ENCODE peak calls at places on chromosomes 4 and X, in five cellular contexts. D, U, J, Y and A are unnamed samples.
A peak's percentile ranks its signal among the peaks of the same experiment; 100 is the strongest.

GRCh38 chr4:112517067-112517588 is 1.1 kb upstream of the NEUROG2 start:
- DNase-seq in D (no peak), U (peak; percentile 64), J (no peak), Y (no peak), A (peak; percentile 67)

GRCh38 chr4:2064276-2064991 is 5.3 kb downstream of the NAT8L start:
- DNase-seq in D (no peak), U (no peak), J (peak; percentile 60), Y (no peak), A (no peak)

GRCh38 chr4:54784188-54784671 is 126.5 kb downstream of the KIT start:
- DNase-seq in D (peak; percentile 96), U (no peak), J (no peak), Y (no peak), A (no peak)

GRCh38 chr4:3529363-3529762 is 2.9 kb downstream of the LRPAP1 start:
- DNase-seq in D (no peak), U (peak; percentile 25), J (no peak), Y (no peak), A (peak; percentile 53)

GRCh38 chrX:103628386-103629290 is at the start of gene TCEAL1:
- DNase-seq in D (peak; percentile 63), U (peak; percentile 83), J (peak; percentile 43), Y (no peak), A (peak; percentile 62)

GRCh38 chrX:110418857-110419249 is 60.2 kb downstream of the RTL9 start:
- DNase-seq in D (peak; percentile 48), U (no peak), J (peak; percentile 41), Y (no peak), A (no peak)

GRCh38 chrX:1442724-1443367 is 9.9 kb downstream of the ASMTL start:
- DNase-seq in D (no peak), U (peak; percentile 23), J (no peak), Y (no peak), A (no peak)

GRCh38 chrX:154805696-154806091 is 409 bp upstream of the MPP1 start:
- DNase-seq in D (peak; percentile 50), U (no peak), J (no peak), Y (no peak), A (no peak)

GRCh38 chr4:3733195-3733594 is 33.0 kb upstream of the ADRA2C start:
- DNase-seq in D (no peak), U (no peak), J (no peak), Y (no peak), A (no peak)

GRCh38 chr4:138241281-138242075 is 671 bp downstream of the SLC7A11 start:
- DNase-seq in D (peak; percentile 71), U (no peak), J (peak; percentile 30), Y (no peak), A (no peak)

GRCh38 chr4:110682311-110682710 is 59.4 kb upstream of the PITX2 start:
- DNase-seq in D (peak; percentile 33), U (no peak), J (no peak), Y (no peak), A (no peak)

GRCh38 chrX:55908685-55909212 is 191.2 kb downstream of the RRAGB start:
- DNase-seq in D (peak; percentile 35), U (peak; percentile 34), J (peak; percentile 52), Y (no peak), A (no peak)

GRCh38 chr4:74545488-74545887 is 100.6 kb downstream of the AREG start:
- DNase-seq in D (peak; percentile 42), U (no peak), J (peak; percentile 27), Y (no peak), A (no peak)

GRCh38 chrX:115324194-115324593 is 34.7 kb downstream of the LUZP4 start:
- DNase-seq in D (peak; percentile 22), U (no peak), J (peak; percentile 54), Y (no peak), A (no peak)

GRCh38 chr4:148112231-148112982 is 329.8 kb downstream of the NR3C2 start:
- DNase-seq in D (peak; percentile 66), U (no peak), J (no peak), Y (no peak), A (no peak)

GRCh38 chr4:73864365-73864764 is 4.8 kb upstream of the CXCL1 start:
- DNase-seq in D (no peak), U (peak; percentile 55), J (peak; percentile 73), Y (no peak), A (no peak)

GRCh38 chr4:26023191-26023972 is 109.4 kb downstream of the SMIM20 start:
- DNase-seq in D (peak; percentile 81), U (no peak), J (peak; percentile 18), Y (no peak), A (no peak)

GRCh38 chr4:55959655-55960054 is 10.9 kb downstream of the CEP135 start:
- DNase-seq in D (no peak), U (no peak), J (no peak), Y (no peak), A (no peak)

GRCh38 chr4:153538408-153539057 is 72.4 kb downstream of the TMEM131L start:
- DNase-seq in D (peak; percentile 53), U (no peak), J (no peak), Y (no peak), A (no peak)

GRCh38 chr4:100098011-100098545 is 92.2 kb downstream of the DDIT4L start:
- DNase-seq in D (no peak), U (no peak), J (no peak), Y (no peak), A (no peak)

GRCh38 chr4:77652237-77652897 is 46.7 kb downstream of the CXCL13 start:
- DNase-seq in D (no peak), U (no peak), J (no peak), Y (no peak), A (peak; percentile 55)

GRCh38 chr4:170374770-170375169 is 285.0 kb upstream of the AADAT start:
- DNase-seq in D (peak; percentile 43), U (peak; percentile 73), J (peak; percentile 46), Y (peak; percentile 40), A (peak; percentile 70)

GRCh38 chr4:30256105-30256828 is 463.9 kb upstream of the PCDH7 start:
- DNase-seq in D (no peak), U (peak; percentile 27), J (peak; percentile 40), Y (no peak), A (no peak)

GRCh38 chr4:74433541-74434172 is 11.3 kb upstream of the AREG start:
- DNase-seq in D (no peak), U (no peak), J (no peak), Y (no peak), A (peak; percentile 49)

GRCh38 chrX:47230136-47230868 is 2.5 kb upstream of the USP11 start:
- DNase-seq in D (no peak), U (no peak), J (no peak), Y (no peak), A (no peak)

GRCh38 chr4:3041192-3042142 is 32.9 kb downstream of the HTT-AS start:
- DNase-seq in D (peak; percentile 80), U (peak; percentile 55), J (peak; percentile 63), Y (no peak), A (peak; percentile 60)

GRCh38 chrX:37349131-37350033 is at the start of gene PRRG1:
- DNase-seq in D (peak; percentile 91), U (peak; percentile 91), J (peak; percentile 80), Y (peak; percentile 61), A (no peak)
- H3K9ac ChIP-seq in D (peak within 1 kb of the TSS; percentile 89), U (peak within 1 kb of the TSS; percentile 67), J (peak within 1 kb of the TSS; percentile 80), Y (peak within 1 kb of the TSS; percentile 79), A (no peak within 1 kb of the TSS)

DNA sequence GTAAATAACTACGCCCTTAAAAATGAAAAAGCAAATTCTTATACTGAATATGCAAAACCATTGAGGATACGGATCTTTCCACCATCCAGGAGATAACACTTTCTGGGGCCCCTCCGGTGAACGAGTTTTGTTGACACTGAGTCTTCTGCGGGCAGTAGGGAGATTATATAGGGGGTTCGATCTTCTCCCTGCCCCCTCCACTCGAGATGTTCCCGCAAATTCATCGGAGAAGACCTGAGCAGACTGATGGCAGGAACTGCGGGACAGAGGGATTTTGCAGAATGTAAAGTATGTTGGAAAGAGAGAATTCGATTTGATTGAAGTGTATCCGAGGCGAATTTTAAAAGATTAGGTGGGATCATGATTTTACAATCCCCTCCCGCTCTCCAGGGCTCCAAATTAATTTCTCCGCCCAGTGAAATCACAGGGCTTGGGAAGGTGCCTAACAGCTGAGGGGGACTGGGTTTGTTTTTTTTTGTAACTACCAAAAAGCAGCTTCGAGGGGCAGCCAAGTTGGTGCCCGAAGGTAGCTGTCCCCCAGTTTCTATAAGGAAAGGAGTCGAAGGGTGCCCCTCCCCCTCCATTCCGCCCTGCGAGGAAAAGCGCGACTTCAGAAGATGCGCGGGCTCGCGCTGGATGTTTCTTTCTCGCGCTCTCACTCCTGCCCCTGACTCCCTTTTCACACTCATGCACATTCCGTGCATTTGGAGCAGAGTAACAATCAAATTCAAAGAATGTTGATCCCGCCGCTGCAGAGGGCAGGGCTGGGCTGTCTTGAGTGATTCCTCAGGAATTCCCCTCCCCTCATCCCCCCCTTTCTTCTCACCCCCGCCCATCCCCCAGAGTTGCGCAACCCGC is 1.2 kb downstream of the TMEM255A start:
- DNase-seq in D (peak; percentile 20), U (peak; percentile 31), J (peak; percentile 38), Y (no peak), A (no peak)
- H3K9ac ChIP-seq in D (no peak overlapping the region), U (no peak overlapping the region), J (peak overlapping the region; percentile 16), Y (no peak overlapping the region), A (no peak overlapping the region)

GRCh38 chr4:182806259-182807252 is 110.6 kb downstream of the DCTD start:
- DNase-seq in D (peak; percentile 85), U (peak; percentile 85), J (peak; percentile 66), Y (peak; percentile 21), A (peak; percentile 66)
- H3K9ac ChIP-seq in D (peak overlapping the region; percentile 59), U (peak overlapping the region; percentile 25), J (peak overlapping the region; percentile 27), Y (no peak overlapping the region), A (no peak overlapping the region)

GRCh38 chr4:188018262-188018661 is 22.7 kb downstream of the ZFP42 start:
- DNase-seq in D (no peak), U (no peak), J (peak; percentile 6), Y (no peak), A (no peak)

GRCh38 chr4:188012546-188012945 is 17.0 kb downstream of the ZFP42 start:
- DNase-seq in D (no peak), U (no peak), J (no peak), Y (no peak), A (no peak)

GRCh38 chr4:188016754-188017153 is 21.2 kb downstream of the ZFP42 start:
- DNase-seq in D (no peak), U (peak; percentile 74), J (no peak), Y (no peak), A (no peak)

DNA sequence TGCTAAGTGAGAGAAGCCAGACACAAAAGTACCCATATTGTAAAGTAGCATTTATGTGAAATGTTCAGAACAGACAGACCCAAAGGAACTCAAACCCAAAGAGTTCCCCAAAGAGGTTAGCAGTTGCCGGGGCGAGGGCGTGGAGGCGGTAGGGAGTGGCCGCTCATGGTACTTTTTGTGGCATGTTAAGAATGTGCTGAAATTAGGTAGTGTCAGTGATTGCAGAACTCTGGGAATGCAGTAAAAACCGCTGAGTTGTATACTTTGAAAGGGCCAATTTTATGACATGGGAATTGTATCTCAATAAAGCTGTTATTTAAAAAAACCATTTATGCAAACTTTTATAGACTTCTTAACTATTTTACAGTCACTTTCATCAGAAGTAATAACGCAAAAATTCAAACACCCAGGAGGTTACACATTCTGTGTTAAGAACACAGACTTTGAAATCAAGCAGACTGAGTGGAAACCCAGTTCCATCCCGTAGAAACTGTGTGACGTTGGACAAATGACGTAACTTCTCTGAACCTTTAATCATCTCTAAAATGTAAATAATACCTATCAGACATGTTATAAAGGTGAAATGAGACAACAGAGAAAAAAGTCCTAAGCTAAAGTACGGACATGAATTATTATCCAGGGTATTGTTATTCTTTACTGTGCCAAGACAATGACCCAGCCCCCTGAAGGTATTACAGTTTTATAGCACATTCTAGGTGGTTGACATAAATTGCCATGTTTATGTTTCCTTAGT is 19.6 kb downstream of the ZFP42 start:
- DNase-seq in D (no peak), U (no peak), J (peak; percentile 33), Y (no peak), A (no peak)
- H3K9ac ChIP-seq in D (no peak overlapping the region), U (no peak overlapping the region), J (no peak overlapping the region), Y (no peak overlapping the region), A (no peak overlapping the region)